ENCODE peak calls at places on chromosomes 7 and 10, in five cellular contexts. One of them, this sample, is unnamed.

GRCh38 chr10:23917251-23917908 is 291.6 kb upstream of the KIAA1217 start:
- DNase-seq in testis: no peak
- DNase-seq in NCI-H1105: no peak
- DNase-seq in NCI-H524: peak
- DNase-seq in M059J: no peak
- DNase-seq in this sample: no peak

GRCh38 chr7:29563590-29564454 is at the start of gene PRR15:
- DNase-seq in testis: peak
- DNase-seq in NCI-H1105: no peak
- DNase-seq in NCI-H524: peak
- DNase-seq in M059J: peak
- DNase-seq in this sample: peak

GRCh38 chr10:120789292-120789691 is 61.9 kb upstream of the WDR11 start:
- DNase-seq in testis: peak
- DNase-seq in NCI-H1105: no peak
- DNase-seq in NCI-H524: no peak
- DNase-seq in M059J: no peak
- DNase-seq in this sample: no peak

GRCh38 chr7:102991077-102991539 is 78.3 kb downstream of the LRRC17 start:
- DNase-seq in testis: no peak
- DNase-seq in NCI-H1105: no peak
- DNase-seq in NCI-H524: no peak
- DNase-seq in M059J: no peak
- DNase-seq in this sample: no peak

GRCh38 chr10:85224366-85224960 is 896.1 kb downstream of the CCSER2 start:
- DNase-seq in testis: no peak
- DNase-seq in NCI-H1105: no peak
- DNase-seq in NCI-H524: peak
- DNase-seq in M059J: no peak
- DNase-seq in this sample: no peak

GRCh38 chr10:78310481-78311080 is 276.9 kb downstream of the RPS24 start:
- DNase-seq in testis: no peak
- DNase-seq in NCI-H1105: no peak
- DNase-seq in NCI-H524: no peak
- DNase-seq in M059J: no peak
- DNase-seq in this sample: no peak

GRCh38 chr10:71998119-71998839 is 34.1 kb downstream of the CHST3 start:
- DNase-seq in testis: peak
- DNase-seq in NCI-H1105: no peak
- DNase-seq in NCI-H524: no peak
- DNase-seq in M059J: peak
- DNase-seq in this sample: no peak

GRCh38 chr10:102435529-102436233 is 3.3 kb upstream of the CUEDC2 start:
- DNase-seq in testis: no peak
- DNase-seq in NCI-H1105: no peak
- DNase-seq in NCI-H524: no peak
- DNase-seq in M059J: no peak
- DNase-seq in this sample: no peak

GRCh38 chr10:111598433-111599059 is 521.7 kb downstream of the ADRA2A start:
- DNase-seq in testis: peak
- DNase-seq in NCI-H1105: no peak
- DNase-seq in NCI-H524: peak
- DNase-seq in M059J: peak
- DNase-seq in this sample: peak

GRCh38 chr10:29837586-29837985 is 202.8 kb upstream of the SVIL start:
- DNase-seq in testis: peak
- DNase-seq in NCI-H1105: no peak
- DNase-seq in NCI-H524: no peak
- DNase-seq in M059J: no peak
- DNase-seq in this sample: no peak

GRCh38 chr10:19629559-19629958 is 186.7 kb upstream of the PLXDC2 start:
- DNase-seq in testis: peak
- DNase-seq in NCI-H1105: no peak
- DNase-seq in NCI-H524: no peak
- DNase-seq in M059J: no peak
- DNase-seq in this sample: no peak

GRCh38 chr7:1232623-1233327 is at the start of gene UNCX:
- DNase-seq in testis: no peak
- DNase-seq in NCI-H1105: peak
- DNase-seq in NCI-H524: peak
- DNase-seq in M059J: no peak
- DNase-seq in this sample: no peak

GRCh38 chr7:72254455-72254854 is 157.7 kb downstream of the CALN1 start:
- DNase-seq in testis: no peak
- DNase-seq in NCI-H1105: no peak
- DNase-seq in NCI-H524: no peak
- DNase-seq in M059J: no peak
- DNase-seq in this sample: no peak

GRCh38 chr10:98141484-98142073 is 7.1 kb downstream of the R3HCC1L start:
- DNase-seq in testis: no peak
- DNase-seq in NCI-H1105: no peak
- DNase-seq in NCI-H524: peak
- DNase-seq in M059J: no peak
- DNase-seq in this sample: no peak

GRCh38 chr7:18064242-18064838 is 36.7 kb upstream of the PRPS1L1 start:
- DNase-seq in testis: peak
- DNase-seq in NCI-H1105: no peak
- DNase-seq in NCI-H524: no peak
- DNase-seq in M059J: peak
- DNase-seq in this sample: peak

GRCh38 chr7:105787071-105787470 is 89.3 kb downstream of the ATXN7L1 start:
- DNase-seq in testis: no peak
- DNase-seq in NCI-H1105: no peak
- DNase-seq in NCI-H524: no peak
- DNase-seq in M059J: peak
- DNase-seq in this sample: no peak

GRCh38 chr10:3173173-3173878 is 744 bp upstream of the PITRM1 start:
- DNase-seq in testis: peak
- DNase-seq in NCI-H1105: no peak
- DNase-seq in NCI-H524: no peak
- DNase-seq in M059J: no peak
- DNase-seq in this sample: no peak